ENCODE peak calls at places on chromosomes 12 and 14, in six cellular contexts. One of them, this sample, is unnamed.

GRCh38 chr12:87820524-87821194 is 208.5 kb downstream of the C12orf50 start:
- DNase-seq in K562: no peak
- DNase-seq in HCT116: peak; percentile 64
- DNase-seq in GM12878: no peak
- DNase-seq in SK-N-SH: no peak
- DNase-seq in A549: peak; percentile 91
- DNase-seq in this sample: no peak

GRCh38 chr12:116381744-116382455 is 104.4 kb upstream of the MED13L start:
- DNase-seq in K562: no peak
- DNase-seq in HCT116: no peak
- DNase-seq in GM12878: no peak
- DNase-seq in SK-N-SH: no peak
- DNase-seq in A549: peak; percentile 95
- DNase-seq in this sample: no peak

GRCh38 chr14:99009875-99010274 is 262.1 kb downstream of the BCL11B start:
- DNase-seq in K562: no peak
- DNase-seq in HCT116: no peak
- DNase-seq in GM12878: no peak
- DNase-seq in SK-N-SH: no peak
- DNase-seq in A549: no peak
- DNase-seq in this sample: no peak

GRCh38 chr14:57747036-57747435 is 118.9 kb downstream of the SLC35F4 start:
- DNase-seq in K562: no peak
- DNase-seq in HCT116: peak; percentile 35
- DNase-seq in GM12878: no peak
- DNase-seq in SK-N-SH: no peak
- DNase-seq in A549: peak; percentile 18
- DNase-seq in this sample: no peak

GRCh38 chr14:104532191-104532555 is 47.4 kb upstream of the C14orf180 start:
- DNase-seq in K562: no peak
- DNase-seq in HCT116: no peak
- DNase-seq in GM12878: no peak
- DNase-seq in SK-N-SH: no peak
- DNase-seq in A549: no peak
- DNase-seq in this sample: no peak

GRCh38 chr12:113184098-113184899 is 979 bp downstream of the DDX54 start:
- DNase-seq in K562: no peak
- DNase-seq in HCT116: peak; percentile 65
- DNase-seq in GM12878: no peak
- DNase-seq in SK-N-SH: no peak
- DNase-seq in A549: no peak
- DNase-seq in this sample: no peak

GRCh38 chr12:2179953-2180736 is 127.4 kb downstream of the CACNA1C start:
- DNase-seq in K562: no peak
- DNase-seq in HCT116: peak; percentile 29
- DNase-seq in GM12878: no peak
- DNase-seq in SK-N-SH: no peak
- DNase-seq in A549: peak; percentile 12
- DNase-seq in this sample: no peak

GRCh38 chr12:130141901-130142683 is 20.2 kb upstream of the FZD10 start:
- DNase-seq in K562: no peak
- DNase-seq in HCT116: no peak
- DNase-seq in GM12878: no peak
- DNase-seq in SK-N-SH: no peak
- DNase-seq in A549: no peak
- DNase-seq in this sample: no peak

GRCh38 chr12:69851976-69852375 is 26.9 kb downstream of the MYRFL start:
- DNase-seq in K562: no peak
- DNase-seq in HCT116: no peak
- DNase-seq in GM12878: no peak
- DNase-seq in SK-N-SH: no peak
- DNase-seq in A549: no peak
- DNase-seq in this sample: no peak

GRCh38 chr14:103871596-103872480 is 24.5 kb upstream of the PPP1R13B start:
- DNase-seq in K562: peak; percentile 88
- DNase-seq in HCT116: no peak
- DNase-seq in GM12878: peak; percentile 12
- DNase-seq in SK-N-SH: no peak
- DNase-seq in A549: no peak
- DNase-seq in this sample: no peak

GRCh38 chr12:5220835-5221234 is 177.2 kb downstream of the KCNA5 start:
- DNase-seq in K562: no peak
- DNase-seq in HCT116: no peak
- DNase-seq in GM12878: no peak
- DNase-seq in SK-N-SH: no peak
- DNase-seq in A549: no peak
- DNase-seq in this sample: no peak

GRCh38 chr12:16012086-16012485 is 101.0 kb downstream of the DERA start:
- DNase-seq in K562: no peak
- DNase-seq in HCT116: no peak
- DNase-seq in GM12878: no peak
- DNase-seq in SK-N-SH: no peak
- DNase-seq in A549: no peak
- DNase-seq in this sample: no peak

GRCh38 chr12:131831021-131831571 is 2.9 kb downstream of the MMP17 start:
- DNase-seq in K562: no peak
- DNase-seq in HCT116: no peak
- DNase-seq in GM12878: no peak
- DNase-seq in SK-N-SH: no peak
- DNase-seq in A549: peak; percentile 63
- DNase-seq in this sample: no peak

GRCh38 chr12:98895086-98895651 is 250.1 kb downstream of the APAF1 start:
- DNase-seq in K562: no peak
- DNase-seq in HCT116: no peak
- DNase-seq in GM12878: no peak
- DNase-seq in SK-N-SH: peak; percentile 67
- DNase-seq in A549: no peak
- DNase-seq in this sample: no peak

GRCh38 chr12:12357697-12358476 is 1.0 kb downstream of the BORCS5 start:
- DNase-seq in K562: no peak
- DNase-seq in HCT116: no peak
- DNase-seq in GM12878: no peak
- DNase-seq in SK-N-SH: no peak
- DNase-seq in A549: no peak
- DNase-seq in this sample: no peak

GRCh38 chr14:74941676-74942097 is 13.7 kb downstream of the PGF start:
- DNase-seq in K562: peak; percentile 46
- DNase-seq in HCT116: no peak
- DNase-seq in GM12878: no peak
- DNase-seq in SK-N-SH: no peak
- DNase-seq in A549: no peak
- DNase-seq in this sample: no peak

GRCh38 chr14:71290301-71290700 is 383.0 kb downstream of the PCNX1 start:
- DNase-seq in K562: no peak
- DNase-seq in HCT116: no peak
- DNase-seq in GM12878: no peak
- DNase-seq in SK-N-SH: no peak
- DNase-seq in A549: no peak
- DNase-seq in this sample: no peak

GRCh38 chr14:102293784-102294183 is 11.2 kb downstream of the MOK start:
- DNase-seq in K562: no peak
- DNase-seq in HCT116: no peak
- DNase-seq in GM12878: no peak
- DNase-seq in SK-N-SH: no peak
- DNase-seq in A549: no peak
- DNase-seq in this sample: no peak

GRCh38 chr12:990308-990648 is 745 bp upstream of the ERC1 start:
- DNase-seq in K562: no peak
- DNase-seq in HCT116: no peak
- DNase-seq in GM12878: no peak
- DNase-seq in SK-N-SH: no peak
- DNase-seq in A549: no peak
- DNase-seq in this sample: peak; percentile 33

GRCh38 chr14:70186826-70187483 is 1.8 kb downstream of the SLC8A3 start:
- DNase-seq in K562: no peak
- DNase-seq in HCT116: no peak
- DNase-seq in GM12878: no peak
- DNase-seq in SK-N-SH: peak; percentile 83
- DNase-seq in A549: no peak
- DNase-seq in this sample: no peak

GRCh38 chr14:70190156-70190555 is 1.4 kb upstream of the SLC8A3 start:
- DNase-seq in K562: no peak
- DNase-seq in HCT116: no peak
- DNase-seq in GM12878: no peak
- DNase-seq in SK-N-SH: no peak
- DNase-seq in A549: no peak
- DNase-seq in this sample: no peak

GRCh38 chr14:70189678-70190077 is 927 bp upstream of the SLC8A3 start:
- DNase-seq in K562: no peak
- DNase-seq in HCT116: no peak
- DNase-seq in GM12878: no peak
- DNase-seq in SK-N-SH: peak; percentile 52
- DNase-seq in A549: no peak
- DNase-seq in this sample: no peak

GRCh38 chr14:70188608-70189540 is at the start of gene SLC8A3:
- DNase-seq in K562: no peak
- DNase-seq in HCT116: no peak
- DNase-seq in GM12878: no peak
- DNase-seq in SK-N-SH: peak; percentile 85
- DNase-seq in A549: peak; percentile 40
- DNase-seq in this sample: no peak

DNA sequence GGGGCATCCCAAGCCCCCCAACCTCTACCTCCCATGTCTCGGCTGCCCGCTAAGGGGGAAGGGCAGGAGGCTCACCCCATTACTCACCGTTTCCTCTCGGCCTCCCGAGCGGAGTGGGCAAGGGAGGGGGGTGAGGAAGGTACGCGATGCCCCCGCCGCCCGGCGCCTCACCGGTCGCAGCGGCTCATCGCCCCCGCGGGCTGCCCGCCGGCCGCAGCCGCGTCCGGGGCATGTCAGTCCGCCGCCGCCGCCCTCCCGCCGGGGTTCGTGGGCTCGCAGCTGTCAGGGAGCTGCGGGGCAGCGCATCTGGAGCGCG is 501 bp downstream of the SLC8A3 start:
- DNase-seq in K562: no peak
- DNase-seq in HCT116: no peak
- DNase-seq in GM12878: no peak
- DNase-seq in SK-N-SH: peak; percentile 71
- DNase-seq in A549: no peak
- DNase-seq in this sample: no peak
- TF ChIP-seq RAD21 in K562: no peak
- TF ChIP-seq RAD21 in HCT116: no peak
- TF ChIP-seq RAD21 in GM12878: no peak
- TF ChIP-seq RAD21 in SK-N-SH: no peak
- TF ChIP-seq RAD21 in A549: no peak
- TF ChIP-seq RAD21 in this sample: no peak

GRCh38 chr14:77403798-77404197 is 19.5 kb downstream of the NOXRED1 start:
- DNase-seq in K562: no peak
- DNase-seq in HCT116: no peak
- DNase-seq in GM12878: no peak
- DNase-seq in SK-N-SH: no peak
- DNase-seq in A549: no peak
- DNase-seq in this sample: no peak

GRCh38 chr14:77406086-77406485 is 17.2 kb downstream of the NOXRED1 start:
- DNase-seq in K562: no peak
- DNase-seq in HCT116: no peak
- DNase-seq in GM12878: no peak
- DNase-seq in SK-N-SH: no peak
- DNase-seq in A549: no peak
- DNase-seq in this sample: no peak

GRCh38 chr14:77406718-77407117 is 16.6 kb downstream of the NOXRED1 start:
- DNase-seq in K562: peak; percentile 29
- DNase-seq in HCT116: no peak
- DNase-seq in GM12878: no peak
- DNase-seq in SK-N-SH: no peak
- DNase-seq in A549: no peak
- DNase-seq in this sample: no peak

GRCh38 chr14:77407158-77407557 is 16.2 kb downstream of the NOXRED1 start:
- DNase-seq in K562: peak; percentile 23
- DNase-seq in HCT116: no peak
- DNase-seq in GM12878: no peak
- DNase-seq in SK-N-SH: no peak
- DNase-seq in A549: no peak
- DNase-seq in this sample: no peak

GRCh38 chr14:77409131-77409533 is 14.2 kb downstream of the NOXRED1 start:
- DNase-seq in K562: no peak
- DNase-seq in HCT116: peak; percentile 21
- DNase-seq in GM12878: no peak
- DNase-seq in SK-N-SH: no peak
- DNase-seq in A549: peak; percentile 64
- DNase-seq in this sample: peak; percentile 41
- TF ChIP-seq REST in K562: no peak
- TF ChIP-seq REST in HCT116: no peak
- TF ChIP-seq REST in GM12878: no peak
- TF ChIP-seq REST in SK-N-SH: no peak
- TF ChIP-seq REST in A549: no peak
- TF ChIP-seq REST in this sample: no peak

DNA sequence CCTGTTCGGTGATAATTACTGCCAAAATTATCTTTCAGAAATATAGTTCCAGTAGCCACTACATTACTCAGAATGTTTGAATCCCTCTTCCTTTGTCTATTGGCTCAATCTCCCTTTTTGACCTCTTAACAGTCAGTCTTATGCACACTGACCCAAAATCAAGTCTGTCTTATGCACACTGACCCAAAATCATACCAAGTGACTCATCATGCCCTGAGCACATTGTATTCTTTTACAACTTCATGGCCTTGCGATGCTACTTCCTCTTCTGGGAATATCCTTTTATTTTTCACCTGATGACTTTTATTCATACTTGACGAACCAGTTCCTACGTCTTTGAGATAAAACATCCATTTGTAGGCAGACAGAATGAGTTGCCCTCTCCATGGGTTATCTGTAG is 182.3 kb downstream of the NPAS3 start:
- DNase-seq in K562: no peak
- DNase-seq in HCT116: no peak
- DNase-seq in GM12878: no peak
- DNase-seq in SK-N-SH: no peak
- DNase-seq in A549: no peak
- DNase-seq in this sample: no peak
- TF ChIP-seq RAD21 in K562: no peak
- TF ChIP-seq RAD21 in HCT116: no peak
- TF ChIP-seq RAD21 in GM12878: no peak
- TF ChIP-seq RAD21 in SK-N-SH: no peak
- TF ChIP-seq RAD21 in A549: no peak
- TF ChIP-seq RAD21 in this sample: no peak

DNA sequence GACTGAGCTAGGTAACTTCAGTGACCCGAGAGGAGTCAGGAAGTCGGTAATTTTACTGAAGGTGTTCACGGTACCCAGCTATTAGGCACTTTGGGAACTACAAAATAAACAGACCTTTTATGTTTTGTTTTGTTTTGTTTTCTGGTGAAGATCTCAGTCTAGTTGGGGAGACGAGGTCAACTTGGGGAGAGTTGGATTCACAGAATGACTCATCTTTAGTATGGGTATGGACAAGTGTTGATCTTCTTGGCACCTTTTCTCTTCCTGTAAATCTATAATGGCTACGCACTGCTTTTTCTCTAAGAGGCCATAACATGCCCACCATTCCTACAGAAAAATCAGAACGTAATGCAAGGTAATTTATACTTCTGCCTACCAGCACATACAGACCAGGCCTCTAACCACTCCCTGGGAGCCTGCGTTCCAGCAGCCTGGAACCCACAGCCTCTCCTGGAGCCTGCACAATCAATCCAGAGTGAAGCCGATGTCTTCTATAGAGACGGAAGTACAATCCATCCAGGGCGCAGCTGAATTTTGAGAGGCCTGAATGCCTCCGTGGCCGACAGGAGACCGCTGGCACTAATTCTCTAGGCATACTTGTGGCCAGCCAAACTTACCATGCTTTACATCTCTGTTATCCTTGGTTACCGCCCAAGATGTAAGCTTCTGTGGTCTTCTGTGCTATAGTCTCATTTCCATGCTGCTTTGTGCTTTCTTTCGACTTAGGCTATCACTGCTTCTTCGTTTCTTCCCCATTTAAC is 679 bp downstream of the PPHLN1 start:
- DNase-seq in K562: peak; percentile 25
- DNase-seq in HCT116: no peak
- DNase-seq in GM12878: no peak
- DNase-seq in SK-N-SH: peak; percentile 32
- DNase-seq in A549: peak; percentile 14
- DNase-seq in this sample: peak; percentile 8
- TF ChIP-seq REST in K562: no peak
- TF ChIP-seq REST in HCT116: no peak
- TF ChIP-seq REST in GM12878: no peak
- TF ChIP-seq REST in SK-N-SH: no peak
- TF ChIP-seq REST in A549: no peak
- TF ChIP-seq REST in this sample: no peak

This sample was measured in HepG2.